ENCODE peak calls at places on chromosomes 7 and 10, in eight cellular contexts. Y is astrocyte, N is dorsolateral prefrontal cortex, I is HCT116, F is foreskin fibroblast, R is COR-L47, C is endothelial cell, P is RWPE1. A is an unnamed sample.

GRCh38 chr10:104080762-104081161 is 4.9 kb downstream of the COL17A1 start:
- DNase-seq in P (peak), C (no peak), R (no peak), Y (no peak), N (no peak), F (no peak), I (peak), A (peak)

GRCh38 chr7:45563401-45563800 is 10.8 kb upstream of the ADCY1 start:
- DNase-seq in I (no peak), Y (no peak), R (no peak), N (no peak), P (no peak), F (no peak), C (no peak), A (no peak)

GRCh38 chr7:101717986-101718746 is 89.1 kb upstream of the MYL10 start:
- DNase-seq in F (peak), P (peak), I (no peak), C (no peak), Y (peak), N (no peak), R (no peak), A (no peak)

GRCh38 chr7:33421384-33421783 is 292.0 kb downstream of the BBS9 start:
- DNase-seq in R (no peak), I (no peak), F (peak), N (no peak), Y (no peak), C (no peak), P (no peak), A (no peak)

GRCh38 chr7:137354361-137354760 is 10.8 kb upstream of the PTN start:
- DNase-seq in I (no peak), F (no peak), N (peak), C (no peak), R (peak), Y (peak), P (no peak), A (no peak)

GRCh38 chr7:24978837-24979469 is 1.0 kb downstream of the OSBPL3 start:
- DNase-seq in I (no peak), P (no peak), F (no peak), N (peak), Y (peak), R (no peak), C (peak), A (peak)

GRCh38 chr10:122163182-122164027 is 107.7 kb upstream of the BTBD16 start:
- DNase-seq in C (peak), I (no peak), F (no peak), N (peak), R (peak), Y (no peak), P (no peak), A (no peak)

GRCh38 chr10:103661951-103662405 is 168.5 kb downstream of the NEURL1 start:
- DNase-seq in P (no peak), Y (no peak), R (no peak), F (no peak), C (no peak), N (no peak), I (no peak), A (no peak)

GRCh38 chr10:132132391-132132841 is 54.3 kb upstream of the DPYSL4 start:
- DNase-seq in I (no peak), N (peak), C (no peak), R (no peak), Y (no peak), P (peak), F (no peak), A (no peak)

GRCh38 chr10:103888113-103888841 is 29.7 kb downstream of the STN1 start:
- DNase-seq in R (peak), F (peak), Y (peak), N (no peak), I (peak), P (peak), C (no peak), A (peak)

GRCh38 chr10:103849880-103850571 is 5.3 kb downstream of the SH3PXD2A start:
- DNase-seq in P (peak), I (no peak), Y (peak), N (no peak), R (no peak), F (peak), C (no peak), A (no peak)

GRCh38 chr7:116530107-116530820 is 5.4 kb downstream of the CAV1 start:
- DNase-seq in F (no peak), P (no peak), N (no peak), I (no peak), C (no peak), R (no peak), Y (no peak), A (no peak)

GRCh38 chr10:104391969-104392296 is 38.3 kb downstream of the CFAP58 start:
- DNase-seq in P (no peak), I (no peak), C (no peak), F (no peak), Y (no peak), R (no peak), N (no peak), A (no peak)

GRCh38 chr10:80075781-80076180 is 2.7 kb upstream of the TMEM254 start:
- DNase-seq in R (no peak), N (no peak), C (no peak), F (peak), Y (no peak), I (no peak), P (peak), A (no peak)

GRCh38 chr10:97140284-97140846 is 45.4 kb downstream of the SLIT1 start:
- DNase-seq in P (no peak), I (no peak), R (no peak), N (no peak), C (no peak), Y (no peak), F (no peak), A (no peak)

GRCh38 chr7:8991159-8991558 is 557.8 kb downstream of the NXPH1 start:
- DNase-seq in N (no peak), F (no peak), I (no peak), C (no peak), Y (no peak), P (no peak), R (no peak), A (no peak)

GRCh38 chr10:104297697-104298660 is 29.0 kb downstream of the GSTO2 start:
- DNase-seq in Y (peak), C (peak), I (no peak), P (no peak), F (peak), N (no peak), R (no peak), A (no peak)

GRCh38 chr10:124741281-124741921 is 2.8 kb downstream of the FAM53B start:
- DNase-seq in C (peak), N (peak), Y (peak), F (peak), I (peak), R (peak), P (peak), A (peak)

GRCh38 chr10:81479316-81479715 is 395.7 kb upstream of the NRG3 start:
- DNase-seq in F (no peak), R (no peak), N (no peak), I (no peak), Y (no peak), P (no peak), C (no peak), A (no peak)

GRCh38 chr10:105843786-105844560 is 1202.9 kb downstream of the SORCS3 start:
- DNase-seq in I (no peak), F (no peak), P (no peak), R (no peak), N (no peak), C (no peak), Y (no peak), A (no peak)

GRCh38 chr7:101395376-101395775 is 32.7 kb downstream of the COL26A1 start:
- DNase-seq in P (no peak), R (no peak), N (no peak), C (no peak), F (no peak), I (no peak), Y (no peak), A (no peak)

GRCh38 chr10:124820121-124820520 is 18.5 kb downstream of the ABRAXAS2 start:
- DNase-seq in N (no peak), C (no peak), I (no peak), P (no peak), R (no peak), Y (no peak), F (no peak), A (no peak)

GRCh38 chr7:155962191-155962967 is 150.1 kb upstream of the SHH start:
- DNase-seq in F (no peak), Y (peak), P (peak), C (no peak), R (no peak), I (peak), N (no peak), A (no peak)

GRCh38 chr7:157568785-157569584 is 232.2 kb downstream of the DNAJB6 start:
- DNase-seq in P (no peak), F (peak), N (peak), R (peak), I (no peak), Y (peak), C (no peak), A (no peak)

GRCh38 chr10:8037941-8038894 is 16.3 kb upstream of the GATA3 start:
- DNase-seq in R (no peak), Y (no peak), P (no peak), F (no peak), N (no peak), C (no peak), I (no peak), A (no peak)

GRCh38 chr10:131997366-131998049 is 15.8 kb upstream of the BNIP3 start:
- DNase-seq in P (peak), N (no peak), R (peak), I (no peak), C (peak), Y (no peak), F (peak), A (no peak)

GRCh38 chr7:93432130-93432529 is 142.4 kb downstream of the CALCR start:
- DNase-seq in I (no peak), P (no peak), F (no peak), N (no peak), Y (no peak), R (no peak), C (no peak), A (no peak)